ENCODE peak calls at places on chromosomes 3 and 15, in eight cellular contexts. W is choroid plexus epithelial cell; H is H9; U is NCI-H1694 treated with DMSO at 0.1 percent for 48 hours; I is SW480; X is stimulated activated CD4-positive, alpha-beta T cell treated with anti-CD3 and anti-CD28 coated beads, Interleukin-2, amount 100 ng/mL, for 48 hours; D is AG04449; Z is activated CD4-positive, alpha-beta memory T cell treated with anti-CD3 and anti-CD28 coated beads for 36 hours. M is an unnamed sample.

GRCh38 chr3:113105980-113106379 is 105.4 kb upstream of the BOC start:
- DNase-seq in I (no peak), Z (no peak), X (no peak), W (peak; percentile 48), D (no peak), H (no peak), U (no peak), M (no peak)

GRCh38 chr3:70861234-70861633 is 548.8 kb upstream of the MDFIC2 start:
- DNase-seq in I (no peak), U (no peak), X (no peak), H (no peak), D (peak; percentile 91), W (peak; percentile 63), Z (no peak), M (no peak)

GRCh38 chr15:101765772-101766456 is 37.4 kb upstream of the OR4F6 start:
- DNase-seq in I (no peak), X (no peak), W (no peak), U (no peak), D (no peak), Z (no peak), H (no peak), M (no peak)

GRCh38 chr3:12901631-12902045 is 60.3 kb upstream of the RPL32 start:
- DNase-seq in W (no peak), U (no peak), H (no peak), X (no peak), D (no peak), Z (no peak), I (no peak), M (peak; percentile 42)

GRCh38 chr15:42498212-42499038 is 3.0 kb downstream of the SNAP23 start:
- DNase-seq in Z (no peak), W (no peak), I (no peak), X (no peak), D (no peak), H (no peak), U (no peak), M (peak; percentile 34)

GRCh38 chr3:72754582-72754981 is 93.7 kb downstream of the SHQ1 start:
- DNase-seq in D (no peak), U (no peak), I (no peak), W (no peak), X (no peak), H (no peak), Z (no peak), M (no peak)

GRCh38 chr3:170346481-170347125 is 10.9 kb upstream of the SKIL start:
- DNase-seq in U (no peak), Z (no peak), I (no peak), H (no peak), X (no peak), W (peak; percentile 33), D (no peak), M (peak; percentile 71)

GRCh38 chr3:150073031-150073430 is 102.3 kb upstream of the PFN2 start:
- DNase-seq in H (no peak), Z (no peak), U (no peak), X (no peak), I (no peak), W (no peak), D (no peak), M (peak; percentile 71)

GRCh38 chr3:80533553-80533952 is 765.8 kb upstream of the ROBO1 start:
- DNase-seq in D (no peak), U (no peak), Z (no peak), I (no peak), X (no peak), H (no peak), W (peak; percentile 53), M (no peak)

GRCh38 chr15:93213281-93213680 is 124.3 kb upstream of the RGMA start:
- DNase-seq in I (no peak), Z (no peak), U (no peak), D (no peak), H (no peak), W (no peak), X (no peak), M (no peak)

GRCh38 chr15:24039683-24040082 is 352.6 kb upstream of the NDN start:
- DNase-seq in Z (no peak), H (no peak), D (no peak), W (no peak), U (no peak), I (no peak), X (no peak), M (peak; percentile 31)